ENCODE peak calls at places on chromosomes 11 and 22, in seven cellular contexts. J is A549, S is IMR-90, C is endodermal cell, X is kidney, H is OCI-LY7, L is fibroblast of lung. Z is an unnamed sample.

GRCh38 chr11:131537729-131538128 is 167.3 kb downstream of the NTM start:
- DNase-seq in H (no peak), S (no peak), J (no peak), X (no peak), L (no peak), C (no peak), Z (no peak)

GRCh38 chr11:69663326-69663725 is 11.8 kb downstream of the LTO1 start:
- DNase-seq in H (no peak), J (no peak), L (no peak), X (peak), C (peak), S (no peak), Z (no peak)

GRCh38 chr11:75028321-75029097 is 39.8 kb downstream of the NEU3 start:
- DNase-seq in L (peak), C (no peak), H (no peak), X (no peak), J (no peak), S (no peak), Z (no peak)

GRCh38 chr11:1219446-1219835 is 3.4 kb upstream of the MUC5B start:
- DNase-seq in H (no peak), C (peak), X (peak), J (no peak), S (no peak), L (no peak), Z (no peak)

GRCh38 chr11:10544491-10545470 is 3.8 kb upstream of the RNF141 start:
- DNase-seq in J (no peak), C (no peak), S (no peak), X (no peak), L (no peak), H (peak), Z (no peak)

GRCh38 chr11:64372802-64373597 is 14.0 kb downstream of the RPS6KA4 start:
- DNase-seq in H (no peak), C (peak), L (no peak), J (peak), S (no peak), X (peak), Z (no peak)

GRCh38 chr22:26800858-26801257 is 143.5 kb downstream of the MIAT start:
- DNase-seq in X (no peak), J (no peak), L (peak), S (peak), H (no peak), C (peak), Z (no peak)

GRCh38 chr22:44151661-44152060 is 29.1 kb upstream of the PARVG start:
- DNase-seq in H (no peak), L (peak), C (no peak), J (no peak), S (peak), X (no peak), Z (peak)

GRCh38 chr22:49236541-49237075 is 591.1 kb downstream of the BRD1 start:
- DNase-seq in S (no peak), X (no peak), H (no peak), L (no peak), C (no peak), J (no peak), Z (no peak)

GRCh38 chr11:1060885-1061616 is 13.6 kb upstream of the MUC2 start:
- DNase-seq in X (peak), H (no peak), S (peak), J (peak), C (no peak), L (peak), Z (peak)

GRCh38 chr11:118619444-118620205 is 12.2 kb downstream of the PHLDB1 start:
- DNase-seq in X (peak), L (peak), S (peak), J (no peak), C (no peak), H (no peak), Z (peak)

GRCh38 chr22:24433868-24434471 is 6.6 kb downstream of the ADORA2A start:
- DNase-seq in J (no peak), C (peak), X (peak), H (peak), S (peak), L (no peak), Z (no peak)

GRCh38 chr11:113587318-113587739 is 112.1 kb upstream of the DRD2 start:
- DNase-seq in H (no peak), J (no peak), C (peak), S (peak), L (no peak), X (no peak), Z (no peak)

GRCh38 chr22:43467171-43467570 is 55.4 kb downstream of the MPPED1 start:
- DNase-seq in L (no peak), H (no peak), C (no peak), J (no peak), X (no peak), S (no peak), Z (no peak)

GRCh38 chr11:8757047-8757446 is 74.5 kb downstream of the RPL27A start:
- DNase-seq in X (no peak), J (no peak), S (peak), C (peak), L (no peak), H (no peak), Z (peak)

DNA sequence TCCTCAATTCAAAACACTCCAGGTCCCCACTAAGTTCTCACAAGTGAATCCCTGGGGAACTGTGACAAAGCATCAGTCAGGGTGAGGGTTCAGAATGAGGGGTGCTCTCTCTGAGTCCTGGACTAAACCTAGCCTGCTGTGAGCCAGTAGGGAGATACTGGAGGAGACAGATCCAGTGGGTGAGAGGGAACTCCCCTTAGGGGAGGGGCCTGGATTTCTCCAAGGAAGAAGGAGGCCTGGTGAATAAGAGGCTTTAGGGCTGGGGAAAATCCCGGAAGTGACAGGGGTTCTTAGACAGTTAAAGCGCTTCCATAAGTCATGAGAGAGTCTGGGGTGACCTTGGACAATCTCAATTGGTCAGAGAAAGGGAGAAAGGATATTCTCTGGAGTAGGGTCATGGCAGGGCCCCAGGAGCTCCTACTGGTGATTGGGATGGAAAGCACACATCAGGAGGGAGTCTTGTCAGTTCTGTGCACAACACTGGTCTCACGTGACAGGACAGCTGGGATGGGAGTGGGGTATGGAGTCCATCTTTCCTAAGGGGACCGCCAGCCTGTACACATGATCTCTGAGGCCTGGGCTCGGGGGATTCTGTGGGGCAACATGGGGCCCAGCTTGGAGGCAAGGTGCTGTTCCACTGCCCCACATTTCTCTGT is 1.5 kb downstream of the TBC1D10A start:
- DNase-seq in L (peak), J (peak), S (peak), C (peak), H (no peak), X (no peak), Z (peak)
- TF ChIP-seq CTCF in L (no peak), J (no peak), S (no peak), C (no peak), H (no peak), X (no peak), Z (no peak)

GRCh38 chr22:45306139-45306538 is 3.6 kb upstream of the FAM118A start:
- DNase-seq in S (no peak), L (no peak), C (no peak), H (no peak), X (no peak), J (no peak), Z (no peak)

GRCh38 chr22:45302751-45303150 is 7.0 kb upstream of the FAM118A start:
- DNase-seq in X (no peak), L (no peak), J (no peak), S (no peak), C (no peak), H (no peak), Z (no peak)

GRCh38 chr22:45308624-45309421 is 911 bp upstream of the FAM118A start:
- DNase-seq in H (peak), J (no peak), S (no peak), C (peak), X (peak), L (no peak), Z (no peak)

GRCh38 chr22:45304971-45305370 is 4.8 kb upstream of the FAM118A start:
- DNase-seq in X (no peak), L (no peak), C (no peak), H (no peak), J (no peak), S (no peak), Z (no peak)

DNA sequence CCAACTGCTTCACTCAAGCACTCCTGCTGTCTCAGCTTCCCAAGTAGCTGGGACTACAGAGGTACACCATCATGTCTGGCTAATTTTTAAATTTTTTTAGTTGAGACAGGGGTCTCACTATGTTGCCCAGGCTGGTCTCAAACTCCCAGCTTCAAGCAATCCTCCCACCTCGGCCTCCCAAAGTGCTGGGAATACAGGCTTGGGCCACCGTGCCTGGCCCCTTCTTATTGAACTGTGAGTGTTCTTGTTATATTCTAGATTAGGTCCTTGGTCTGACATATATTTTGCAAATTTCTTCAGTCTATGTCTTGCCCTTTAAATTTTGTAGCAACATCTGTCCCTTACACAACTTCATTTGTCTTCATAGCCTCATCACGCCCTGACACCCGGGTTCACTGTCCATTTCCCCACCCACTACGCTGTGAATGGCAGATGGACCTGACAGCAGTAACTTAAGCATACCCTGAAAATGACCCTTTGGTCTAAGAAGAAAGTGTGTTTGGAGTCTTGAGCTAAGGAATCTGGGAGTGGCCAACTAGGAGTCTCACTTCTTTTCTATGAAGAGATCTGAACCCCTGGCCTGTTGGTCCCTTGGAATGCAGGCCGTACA is 4.2 kb upstream of the FAM118A start:
- DNase-seq in X (no peak), H (no peak), J (no peak), L (no peak), S (no peak), C (no peak), Z (no peak)
- H3K27ac ChIP-seq in X (no peak), H (no peak), J (no peak), L (no peak), S (no peak), C (no peak), Z (no peak)

GRCh38 chr11:127493330-127493729 is 492.8 kb upstream of the KIRREL3 start:
- DNase-seq in X (no peak), C (peak), H (peak), S (peak), L (peak), J (no peak), Z (no peak)
- TF ChIP-seq CTCF in X (peak), C (peak), H (peak), S (peak), L (peak), J (peak), Z (peak)

GRCh38 chr22:40368016-40368415 is 2.4 kb upstream of the SGSM3 start:
- DNase-seq in H (no peak), L (no peak), S (no peak), C (no peak), X (no peak), J (no peak), Z (no peak)
- H3K27ac ChIP-seq in H (no peak), L (no peak), S (no peak), C (no peak), X (no peak), J (no peak), Z (peak)

DNA sequence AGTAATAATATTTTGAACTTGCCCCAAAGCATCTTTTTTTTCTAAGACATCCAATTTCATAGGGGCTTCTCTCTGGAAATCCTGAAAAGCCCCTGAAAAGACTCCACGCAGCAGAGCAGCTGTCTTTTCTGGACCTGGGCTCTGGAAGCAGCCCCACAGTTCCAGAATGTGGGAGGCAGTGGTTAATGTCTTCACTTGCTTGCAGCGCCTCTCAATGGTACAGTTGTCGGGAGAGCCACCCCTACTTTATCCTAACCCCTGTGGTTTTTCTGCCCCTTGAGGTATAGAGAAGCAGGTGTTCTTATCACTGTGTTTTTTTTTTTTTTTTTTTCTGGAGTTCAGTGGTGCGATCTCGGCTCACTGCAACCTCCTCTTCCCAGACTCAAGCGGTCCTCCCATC is 83.3 kb upstream of the SORL1-AS1 start:
- DNase-seq in C (no peak), S (no peak), H (peak), L (no peak), X (no peak), J (no peak), Z (no peak)
- TF ChIP-seq CTCF in C (no peak), S (no peak), H (peak), L (no peak), X (no peak), J (no peak), Z (no peak)

DNA sequence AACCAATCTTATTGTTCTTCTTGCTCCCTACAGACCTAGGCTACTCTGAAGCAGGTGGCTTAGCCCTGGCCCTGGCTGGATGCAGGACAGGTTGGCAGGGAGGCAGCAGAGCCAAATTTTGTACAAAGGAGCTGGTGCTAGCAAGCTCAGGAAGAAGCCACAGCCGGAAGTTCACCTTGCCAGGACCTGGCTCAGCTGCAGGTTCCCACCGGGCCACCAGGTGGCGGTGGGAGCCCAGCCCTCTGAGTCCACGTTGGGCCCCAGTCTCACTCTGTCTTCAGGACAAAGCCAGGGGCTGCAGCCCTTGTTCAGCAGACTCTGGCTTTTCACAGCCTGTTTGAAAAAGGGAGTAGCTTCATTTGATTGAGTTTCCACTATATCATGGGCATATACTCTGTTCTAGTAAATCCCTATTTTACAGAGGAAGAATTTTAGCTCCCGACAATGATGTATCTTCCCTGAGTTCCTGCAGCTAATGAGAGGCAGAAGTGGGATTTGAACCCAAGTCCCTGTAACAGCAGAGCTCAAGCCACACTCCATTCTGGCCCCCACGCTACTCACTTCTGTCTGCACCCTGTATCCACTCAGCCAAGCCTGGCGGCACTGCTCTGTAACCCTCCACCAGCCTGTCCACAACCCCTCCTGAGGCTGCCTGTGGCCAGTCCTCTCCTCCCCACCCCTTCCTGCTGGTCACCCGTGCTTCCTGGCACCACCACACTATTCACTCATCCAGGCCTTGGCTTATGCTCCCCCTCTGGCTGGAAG is 3.3 kb downstream of the TKFC start:
- DNase-seq in C (peak), H (peak), L (peak), J (peak), X (peak), S (peak), Z (peak)
- H3K27ac ChIP-seq in C (peak), H (peak), L (no peak), J (peak), X (peak), S (no peak), Z (peak)

GRCh38 chr11:130426223-130427048 is 2.0 kb downstream of the ADAMTS8 start:
- DNase-seq in L (no peak), X (peak), C (no peak), S (no peak), H (no peak), J (no peak), Z (no peak)

GRCh38 chr11:130428692-130429681 is 578 bp upstream of the ADAMTS8 start:
- DNase-seq in L (peak), X (no peak), S (no peak), C (no peak), J (no peak), H (no peak), Z (no peak)

GRCh38 chr11:130428271-130428670 is at the start of gene ADAMTS8:
- DNase-seq in S (no peak), L (no peak), H (no peak), J (no peak), X (no peak), C (no peak), Z (no peak)

GRCh38 chr11:130427049-130427388 is 1.4 kb downstream of the ADAMTS8 start:
- DNase-seq in C (no peak), X (no peak), J (no peak), H (no peak), L (no peak), S (no peak), Z (no peak)

GRCh38 chr11:130427581-130428211 is 713 bp downstream of the ADAMTS8 start:
- DNase-seq in C (peak), H (no peak), L (peak), X (no peak), J (no peak), S (no peak), Z (no peak)
- TF ChIP-seq CTCF in C (peak), H (no peak), L (peak), X (peak), J (no peak), S (peak), Z (no peak)

GRCh38 chr11:66315921-66316811 is 678 bp downstream of the CD248 start:
- DNase-seq in L (no peak), C (no peak), X (peak), H (no peak), S (no peak), J (no peak), Z (no peak)
- H3K27ac ChIP-seq in L (peak), C (no peak), X (peak), H (no peak), S (peak), J (peak), Z (peak)

DNA sequence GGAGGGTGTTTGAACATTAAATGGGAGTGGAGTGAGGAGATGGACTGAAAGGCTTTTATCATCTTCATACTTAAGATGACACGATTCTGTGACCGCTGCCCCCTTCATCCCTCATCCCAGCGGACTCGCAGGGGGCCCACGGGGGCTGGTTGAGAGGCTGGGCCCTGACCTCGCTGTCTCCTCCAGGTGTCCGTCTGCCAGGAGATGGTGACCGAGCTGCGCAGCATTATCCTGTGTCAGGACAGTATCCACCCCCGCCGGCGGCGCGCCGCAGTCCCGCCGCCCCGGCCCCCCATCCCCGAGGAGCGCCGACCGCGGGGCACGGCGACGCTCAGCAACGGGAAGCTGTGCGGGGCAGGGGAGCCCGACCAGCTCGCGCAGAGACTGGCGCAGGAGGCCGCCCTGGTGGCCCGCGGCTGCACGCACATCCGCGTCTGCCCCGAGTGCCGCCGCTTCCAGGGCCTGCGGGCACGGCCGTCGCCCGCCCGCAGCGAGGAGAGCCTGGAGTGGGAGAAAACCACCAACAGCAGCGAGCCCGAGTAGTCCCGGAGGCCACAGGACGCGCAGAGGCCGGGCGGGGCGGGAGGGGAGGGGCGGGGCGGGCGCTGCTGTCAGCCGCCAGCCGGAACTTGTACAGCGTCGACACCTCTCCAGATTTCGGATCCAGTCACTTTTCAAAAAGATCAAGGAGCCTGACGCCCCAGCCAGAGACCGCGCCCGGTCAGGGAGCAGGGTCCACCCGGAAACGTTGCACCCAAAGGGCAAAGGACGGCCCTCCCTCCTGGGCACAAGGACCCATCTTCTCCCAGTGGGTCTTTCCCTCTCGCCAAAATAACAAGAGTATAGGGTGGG is 38.0 kb upstream of the TBCEL start:
- DNase-seq in J (peak), S (peak), H (no peak), L (peak), C (peak), X (peak), Z (peak)
- TF ChIP-seq CTCF in J (no peak), S (no peak), H (no peak), L (no peak), C (peak), X (no peak), Z (peak)